ENCODE peak calls at places on chromosome 18, in six cellular contexts. One of them, this sample, is unnamed.

GRCh38 chr18:69265661-69266060 is 135.0 kb upstream of the DOK6 start:
- DNase-seq in NCI-H1694: no peak
- DNase-seq in A172: no peak
- DNase-seq in dermis microvascular lymphatic vessel endothelial cell: no peak
- DNase-seq in activated CD8-positive, alpha-beta memory T cell treated with anti-CD3 and anti-CD28 coated beads, Interleukin-2, amount 10 ng/mL, durations not matched to agents 7 days and 5 days: no peak
- DNase-seq in amygdala: no peak
- DNase-seq in this sample: no peak

GRCh38 chr18:37156330-37156942 is 327.5 kb downstream of the KIAA1328 start:
- DNase-seq in NCI-H1694: no peak
- DNase-seq in amygdala: no peak
- DNase-seq in activated CD8-positive, alpha-beta memory T cell treated with anti-CD3 and anti-CD28 coated beads, Interleukin-2, amount 10 ng/mL, durations not matched to agents 7 days and 5 days: no peak
- DNase-seq in dermis microvascular lymphatic vessel endothelial cell: no peak
- DNase-seq in A172: no peak
- DNase-seq in this sample: no peak

GRCh38 chr18:8450013-8450412 is 159.2 kb upstream of the RAB12 start:
- DNase-seq in activated CD8-positive, alpha-beta memory T cell treated with anti-CD3 and anti-CD28 coated beads, Interleukin-2, amount 10 ng/mL, durations not matched to agents 7 days and 5 days: no peak
- DNase-seq in A172: peak; percentile 40
- DNase-seq in dermis microvascular lymphatic vessel endothelial cell: no peak
- DNase-seq in NCI-H1694: no peak
- DNase-seq in amygdala: no peak
- DNase-seq in this sample: no peak

GRCh38 chr18:23560186-23560585 is 26.1 kb downstream of the NPC1 start:
- DNase-seq in A172: no peak
- DNase-seq in dermis microvascular lymphatic vessel endothelial cell: no peak
- DNase-seq in NCI-H1694: no peak
- DNase-seq in activated CD8-positive, alpha-beta memory T cell treated with anti-CD3 and anti-CD28 coated beads, Interleukin-2, amount 10 ng/mL, durations not matched to agents 7 days and 5 days: no peak
- DNase-seq in amygdala: peak; percentile 41
- DNase-seq in this sample: no peak

GRCh38 chr18:78496095-78496494 is 483.5 kb upstream of the SALL3 start:
- DNase-seq in A172: no peak
- DNase-seq in activated CD8-positive, alpha-beta memory T cell treated with anti-CD3 and anti-CD28 coated beads, Interleukin-2, amount 10 ng/mL, durations not matched to agents 7 days and 5 days: no peak
- DNase-seq in dermis microvascular lymphatic vessel endothelial cell: no peak
- DNase-seq in amygdala: no peak
- DNase-seq in NCI-H1694: no peak
- DNase-seq in this sample: no peak

GRCh38 chr18:6024740-6025139 is 129.4 kb upstream of the TMEM200C start:
- DNase-seq in amygdala: no peak
- DNase-seq in NCI-H1694: no peak
- DNase-seq in dermis microvascular lymphatic vessel endothelial cell: no peak
- DNase-seq in A172: no peak
- DNase-seq in activated CD8-positive, alpha-beta memory T cell treated with anti-CD3 and anti-CD28 coated beads, Interleukin-2, amount 10 ng/mL, durations not matched to agents 7 days and 5 days: no peak
- DNase-seq in this sample: no peak

GRCh38 chr18:9426753-9427152 is 48.6 kb upstream of the RALBP1 start:
- DNase-seq in activated CD8-positive, alpha-beta memory T cell treated with anti-CD3 and anti-CD28 coated beads, Interleukin-2, amount 10 ng/mL, durations not matched to agents 7 days and 5 days: no peak
- DNase-seq in amygdala: no peak
- DNase-seq in A172: no peak
- DNase-seq in NCI-H1694: no peak
- DNase-seq in dermis microvascular lymphatic vessel endothelial cell: no peak
- DNase-seq in this sample: peak; percentile 62

GRCh38 chr18:8685141-8685913 is 20.0 kb upstream of the MTCL1 start:
- DNase-seq in A172: peak; percentile 38
- DNase-seq in activated CD8-positive, alpha-beta memory T cell treated with anti-CD3 and anti-CD28 coated beads, Interleukin-2, amount 10 ng/mL, durations not matched to agents 7 days and 5 days: no peak
- DNase-seq in NCI-H1694: peak; percentile 63
- DNase-seq in amygdala: no peak
- DNase-seq in dermis microvascular lymphatic vessel endothelial cell: no peak
- DNase-seq in this sample: no peak

GRCh38 chr18:36635414-36636096 is 193.2 kb downstream of the TPGS2 start:
- DNase-seq in activated CD8-positive, alpha-beta memory T cell treated with anti-CD3 and anti-CD28 coated beads, Interleukin-2, amount 10 ng/mL, durations not matched to agents 7 days and 5 days: no peak
- DNase-seq in amygdala: no peak
- DNase-seq in A172: no peak
- DNase-seq in NCI-H1694: no peak
- DNase-seq in dermis microvascular lymphatic vessel endothelial cell: no peak
- DNase-seq in this sample: no peak

GRCh38 chr18:61949946-61950345 is 57.1 kb upstream of the RNF152 start:
- DNase-seq in NCI-H1694: no peak
- DNase-seq in dermis microvascular lymphatic vessel endothelial cell: peak; percentile 80
- DNase-seq in amygdala: no peak
- DNase-seq in A172: peak; percentile 6
- DNase-seq in activated CD8-positive, alpha-beta memory T cell treated with anti-CD3 and anti-CD28 coated beads, Interleukin-2, amount 10 ng/mL, durations not matched to agents 7 days and 5 days: no peak
- DNase-seq in this sample: no peak

GRCh38 chr18:3180325-3180724 is 39.4 kb downstream of the MYOM1 start:
- DNase-seq in NCI-H1694: no peak
- DNase-seq in dermis microvascular lymphatic vessel endothelial cell: no peak
- DNase-seq in amygdala: no peak
- DNase-seq in A172: peak; percentile 7
- DNase-seq in activated CD8-positive, alpha-beta memory T cell treated with anti-CD3 and anti-CD28 coated beads, Interleukin-2, amount 10 ng/mL, durations not matched to agents 7 days and 5 days: no peak
- DNase-seq in this sample: no peak

GRCh38 chr18:421236-422155 is 79.0 kb downstream of the COLEC12 start:
- DNase-seq in activated CD8-positive, alpha-beta memory T cell treated with anti-CD3 and anti-CD28 coated beads, Interleukin-2, amount 10 ng/mL, durations not matched to agents 7 days and 5 days: no peak
- DNase-seq in NCI-H1694: no peak
- DNase-seq in A172: peak; percentile 46
- DNase-seq in amygdala: no peak
- DNase-seq in dermis microvascular lymphatic vessel endothelial cell: no peak
- DNase-seq in this sample: no peak

GRCh38 chr18:33440011-33440383 is 524 bp downstream of the CCDC178 start:
- DNase-seq in amygdala: no peak
- DNase-seq in activated CD8-positive, alpha-beta memory T cell treated with anti-CD3 and anti-CD28 coated beads, Interleukin-2, amount 10 ng/mL, durations not matched to agents 7 days and 5 days: no peak
- DNase-seq in A172: no peak
- DNase-seq in NCI-H1694: peak; percentile 27
- DNase-seq in dermis microvascular lymphatic vessel endothelial cell: no peak
- DNase-seq in this sample: peak; percentile 55

GRCh38 chr18:54740146-54740844 is 88.0 kb upstream of the RAB27B start:
- DNase-seq in activated CD8-positive, alpha-beta memory T cell treated with anti-CD3 and anti-CD28 coated beads, Interleukin-2, amount 10 ng/mL, durations not matched to agents 7 days and 5 days: no peak
- DNase-seq in NCI-H1694: no peak
- DNase-seq in A172: peak; percentile 41
- DNase-seq in dermis microvascular lymphatic vessel endothelial cell: no peak
- DNase-seq in amygdala: no peak
- DNase-seq in this sample: no peak

GRCh38 chr18:10076502-10077030 is 162.8 kb downstream of the VAPA start:
- DNase-seq in A172: no peak
- DNase-seq in amygdala: no peak
- DNase-seq in dermis microvascular lymphatic vessel endothelial cell: no peak
- DNase-seq in activated CD8-positive, alpha-beta memory T cell treated with anti-CD3 and anti-CD28 coated beads, Interleukin-2, amount 10 ng/mL, durations not matched to agents 7 days and 5 days: no peak
- DNase-seq in NCI-H1694: no peak
- DNase-seq in this sample: no peak

GRCh38 chr18:58848685-58849084 is 16.0 kb upstream of the ZNF532 start:
- DNase-seq in dermis microvascular lymphatic vessel endothelial cell: no peak
- DNase-seq in NCI-H1694: no peak
- DNase-seq in amygdala: no peak
- DNase-seq in A172: no peak
- DNase-seq in activated CD8-positive, alpha-beta memory T cell treated with anti-CD3 and anti-CD28 coated beads, Interleukin-2, amount 10 ng/mL, durations not matched to agents 7 days and 5 days: no peak
- DNase-seq in this sample: no peak

GRCh38 chr18:28045880-28046279 is 131.1 kb downstream of the CDH2 start:
- DNase-seq in dermis microvascular lymphatic vessel endothelial cell: no peak
- DNase-seq in A172: no peak
- DNase-seq in amygdala: no peak
- DNase-seq in activated CD8-positive, alpha-beta memory T cell treated with anti-CD3 and anti-CD28 coated beads, Interleukin-2, amount 10 ng/mL, durations not matched to agents 7 days and 5 days: no peak
- DNase-seq in NCI-H1694: no peak
- DNase-seq in this sample: no peak

GRCh38 chr18:50662177-50662576 is 102.3 kb downstream of the MAPK4 start:
- DNase-seq in amygdala: no peak
- DNase-seq in activated CD8-positive, alpha-beta memory T cell treated with anti-CD3 and anti-CD28 coated beads, Interleukin-2, amount 10 ng/mL, durations not matched to agents 7 days and 5 days: no peak
- DNase-seq in A172: no peak
- DNase-seq in NCI-H1694: peak; percentile 10
- DNase-seq in dermis microvascular lymphatic vessel endothelial cell: no peak
- DNase-seq in this sample: no peak

GRCh38 chr18:22337311-22337710 is 80.4 kb downstream of the CTAGE1 start:
- DNase-seq in amygdala: no peak
- DNase-seq in activated CD8-positive, alpha-beta memory T cell treated with anti-CD3 and anti-CD28 coated beads, Interleukin-2, amount 10 ng/mL, durations not matched to agents 7 days and 5 days: no peak
- DNase-seq in dermis microvascular lymphatic vessel endothelial cell: no peak
- DNase-seq in NCI-H1694: no peak
- DNase-seq in A172: no peak
- DNase-seq in this sample: no peak

GRCh38 chr18:68699043-68699442 is 15.9 kb downstream of the TMX3 start:
- DNase-seq in A172: no peak
- DNase-seq in activated CD8-positive, alpha-beta memory T cell treated with anti-CD3 and anti-CD28 coated beads, Interleukin-2, amount 10 ng/mL, durations not matched to agents 7 days and 5 days: no peak
- DNase-seq in dermis microvascular lymphatic vessel endothelial cell: no peak
- DNase-seq in amygdala: no peak
- DNase-seq in NCI-H1694: no peak
- DNase-seq in this sample: no peak

GRCh38 chr18:22253156-22253555 is 83.8 kb downstream of the GATA6 start:
- DNase-seq in amygdala: no peak
- DNase-seq in NCI-H1694: no peak
- DNase-seq in activated CD8-positive, alpha-beta memory T cell treated with anti-CD3 and anti-CD28 coated beads, Interleukin-2, amount 10 ng/mL, durations not matched to agents 7 days and 5 days: no peak
- DNase-seq in A172: no peak
- DNase-seq in dermis microvascular lymphatic vessel endothelial cell: no peak
- DNase-seq in this sample: no peak